ENCODE peak calls at places on chromosome 20, in eight cellular contexts. C, X, F, E, V, G, S and D are unnamed samples.

GRCh38 chr20:16273812-16274560 is 299.3 kb downstream of the KIF16B start:
- DNase-seq in G (no peak), V (no peak), C (no peak), E (no peak), S (no peak), X (no peak), F (no peak), D (no peak)

GRCh38 chr20:32282461-32282860 is 5.0 kb downstream of the KIF3B start:
- DNase-seq in V (peak), E (no peak), G (no peak), X (no peak), C (no peak), F (no peak), S (no peak), D (no peak)

GRCh38 chr20:5650191-5650691 is 100.0 kb upstream of the SHLD1 start:
- DNase-seq in S (no peak), X (no peak), G (peak), F (no peak), V (peak), E (no peak), C (no peak), D (no peak)

GRCh38 chr20:41329435-41330342 is 10.9 kb upstream of the LPIN3 start:
- DNase-seq in E (peak), F (no peak), V (peak), X (no peak), S (peak), G (peak), C (no peak), D (peak)

GRCh38 chr20:19943021-19943659 is 74.0 kb upstream of the NAA20 start:
- DNase-seq in S (peak), F (no peak), X (no peak), G (no peak), E (no peak), C (peak), V (no peak), D (no peak)

GRCh38 chr20:62977613-62978558 is 25.4 kb downstream of the SLC17A9 start:
- DNase-seq in X (no peak), E (no peak), F (no peak), S (no peak), G (peak), V (no peak), C (no peak), D (peak)

GRCh38 chr20:45926731-45927070 is 7.8 kb upstream of the PCIF1 start:
- DNase-seq in V (no peak), S (no peak), F (no peak), G (no peak), X (no peak), C (no peak), E (no peak), D (no peak)

GRCh38 chr20:51457281-51457932 is 85.1 kb downstream of the NFATC2 start:
- DNase-seq in C (no peak), V (peak), G (no peak), S (peak), X (no peak), E (peak), F (no peak), D (peak)

GRCh38 chr20:40719330-40719729 is 30.3 kb upstream of the MAFB start:
- DNase-seq in E (no peak), F (no peak), C (no peak), X (no peak), G (no peak), S (no peak), V (no peak), D (no peak)

GRCh38 chr20:63744574-63745423 is 5.2 kb downstream of the SLC2A4RG start:
- DNase-seq in F (no peak), X (no peak), V (no peak), G (no peak), C (no peak), S (no peak), E (no peak), D (peak)

GRCh38 chr20:5786930-5787826 is 37.0 kb downstream of the SHLD1 start:
- DNase-seq in S (no peak), E (peak), C (no peak), F (no peak), G (no peak), V (no peak), X (no peak), D (no peak)

GRCh38 chr20:46114449-46114848 is 3.7 kb upstream of the CD40 start:
- DNase-seq in E (no peak), X (no peak), C (no peak), V (peak), F (no peak), G (no peak), S (no peak), D (no peak)

GRCh38 chr20:19594896-19595295 is 163.2 kb upstream of the RIN2 start:
- DNase-seq in S (no peak), F (no peak), E (no peak), G (no peak), C (no peak), V (no peak), X (no peak), D (no peak)

GRCh38 chr20:19564261-19564660 is 193.8 kb upstream of the RIN2 start:
- DNase-seq in V (no peak), F (no peak), E (no peak), C (no peak), X (no peak), S (no peak), G (no peak), D (no peak)

GRCh38 chr20:33576432-33576883 is 85.7 kb upstream of the C20orf144 start:
- DNase-seq in E (no peak), G (no peak), C (no peak), V (no peak), S (no peak), F (no peak), X (no peak), D (no peak)

GRCh38 chr20:43752561-43753301 is 25.9 kb upstream of the GTSF1L start:
- DNase-seq in G (peak), X (no peak), E (no peak), C (no peak), S (peak), V (no peak), F (no peak), D (peak)

GRCh38 chr20:56513807-56514150 is 10.8 kb upstream of the FAM209A start:
- DNase-seq in E (no peak), X (no peak), G (no peak), V (peak), F (no peak), S (no peak), C (no peak), D (no peak)

GRCh38 chr20:61871913-61872312 is 193.8 kb downstream of the TAF4 start:
- DNase-seq in F (no peak), X (no peak), V (no peak), S (no peak), C (no peak), E (no peak), G (no peak), D (no peak)

GRCh38 chr20:15740046-15740775 is 833.0 kb downstream of the KIF16B start:
- DNase-seq in C (no peak), G (no peak), E (no peak), S (no peak), F (no peak), V (no peak), X (no peak), D (no peak)

GRCh38 chr20:47956261-47956995 is 171.1 kb upstream of the SULF2 start:
- DNase-seq in S (no peak), F (no peak), C (no peak), X (no peak), G (no peak), E (no peak), V (no peak), D (no peak)

GRCh38 chr20:43579861-43580793 is 10.6 kb upstream of the IFT52 start:
- DNase-seq in E (no peak), C (no peak), F (no peak), X (no peak), G (no peak), S (no peak), V (peak), D (peak)

GRCh38 chr20:54321688-54322087 is 113.8 kb downstream of the PFDN4 start:
- DNase-seq in E (no peak), G (no peak), F (no peak), C (no peak), S (no peak), V (no peak), X (no peak), D (no peak)

GRCh38 chr20:9066196-9066595 is 2.7 kb upstream of the PLCB4 start:
- DNase-seq in V (no peak), F (no peak), S (no peak), G (no peak), C (no peak), X (no peak), E (no peak), D (no peak)

GRCh38 chr20:47188540-47188939 is 168.0 kb downstream of the ZMYND8 start:
- DNase-seq in X (no peak), G (no peak), V (no peak), F (no peak), E (no peak), S (no peak), C (no peak), D (no peak)

GRCh38 chr20:62831854-62832211 is 15.0 kb downstream of the COL9A3 start:
- DNase-seq in G (no peak), E (no peak), V (no peak), C (no peak), F (no peak), X (no peak), S (no peak), D (peak)

GRCh38 chr20:40414843-40415615 is 274.0 kb downstream of the MAFB start:
- DNase-seq in V (no peak), E (no peak), F (no peak), X (no peak), S (no peak), C (peak), G (no peak), D (no peak)

GRCh38 chr20:64137598-64138031 is 26.6 kb upstream of the MYT1 start:
- DNase-seq in C (no peak), F (no peak), S (no peak), X (peak), V (peak), G (no peak), E (no peak), D (peak)

GRCh38 chr20:32457476-32457986 is 99.4 kb downstream of the ASXL1 start:
- DNase-seq in C (no peak), X (peak), V (no peak), G (peak), S (no peak), E (peak), F (peak), D (no peak)

GRCh38 chr20:50642288-50642803 is 49.0 kb downstream of the RIPOR3 start:
- DNase-seq in G (no peak), S (no peak), X (no peak), V (no peak), E (no peak), F (no peak), C (no peak), D (no peak)

GRCh38 chr20:56443654-56444540 is 24.5 kb upstream of the RTF2 start:
- DNase-seq in G (no peak), V (peak), S (no peak), F (no peak), C (no peak), E (peak), X (no peak), D (no peak)

GRCh38 chr20:34089655-34090324 is 22.3 kb downstream of the EIF2S2 start:
- DNase-seq in X (no peak), S (no peak), G (no peak), F (no peak), V (no peak), E (no peak), C (no peak), D (no peak)

GRCh38 chr20:62493253-62493885 is 17.6 kb upstream of the GATA5 start:
- DNase-seq in X (no peak), G (no peak), V (no peak), E (no peak), C (no peak), S (no peak), F (no peak), D (no peak)

GRCh38 chr20:44412402-44413144 is 57.1 kb downstream of the HNF4A start:
- DNase-seq in S (no peak), E (no peak), C (no peak), G (no peak), X (no peak), V (no peak), F (no peak), D (no peak)

GRCh38 chr20:58639182-58640146 is 11.6 kb upstream of the STX16 start:
- DNase-seq in C (no peak), X (no peak), G (no peak), F (peak), S (no peak), E (no peak), V (no peak), D (no peak)
- TF ChIP-seq CTCF in C (no peak), X (no peak), G (no peak), F (no peak), S (no peak), E (no peak), V (no peak), D (no peak)

GRCh38 chr20:462199-462991 is at the start of gene TBC1D20:
- DNase-seq in G (peak), X (peak), C (peak), F (peak), S (peak), V (peak), E (peak), D (peak)
- TF ChIP-seq CTCF in G (peak), X (no peak), C (no peak), F (peak), S (no peak), V (no peak), E (no peak), D (no peak)

GRCh38 chr20:37755665-37756064 is 61.8 kb downstream of the CTNNBL1 start:
- DNase-seq in C (no peak), F (no peak), G (no peak), V (no peak), E (no peak), S (no peak), X (no peak), D (no peak)

GRCh38 chr20:37756234-37756633 is 62.4 kb downstream of the CTNNBL1 start:
- DNase-seq in V (no peak), E (no peak), C (no peak), S (no peak), F (no peak), G (no peak), X (no peak), D (no peak)

GRCh38 chr20:37758332-37758731 is 64.5 kb downstream of the CTNNBL1 start:
- DNase-seq in F (no peak), G (no peak), E (no peak), X (no peak), V (no peak), S (no peak), C (no peak), D (no peak)

GRCh38 chr20:37759761-37760209 is 66.0 kb downstream of the CTNNBL1 start:
- DNase-seq in V (no peak), E (no peak), F (no peak), G (no peak), X (no peak), S (no peak), C (no peak), D (no peak)

DNA sequence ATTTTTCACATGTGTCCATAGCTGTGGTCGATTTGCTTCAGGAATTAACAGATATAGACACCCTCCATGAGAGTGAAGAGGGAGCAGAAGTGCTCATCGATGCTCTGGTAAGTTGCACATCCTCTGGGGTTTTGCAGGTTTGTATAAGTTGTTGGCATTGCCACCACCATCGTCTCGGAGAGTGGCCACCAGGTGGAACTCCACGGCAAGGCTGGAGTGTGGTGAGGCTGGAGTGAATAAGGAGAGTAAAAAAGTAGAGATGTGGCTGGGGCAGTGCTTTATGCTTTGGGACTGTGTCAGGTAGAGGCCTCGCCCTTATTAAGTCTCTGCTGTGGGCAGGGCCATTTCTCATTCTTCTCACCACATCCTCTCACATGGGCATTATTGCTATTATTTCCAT is 63.7 kb downstream of the CTNNBL1 start:
- DNase-seq in V (no peak), S (no peak), X (no peak), F (no peak), E (no peak), G (no peak), C (no peak), D (no peak)
- TF ChIP-seq CTCF in V (no peak), S (no peak), X (no peak), F (peak), E (no peak), G (no peak), C (no peak), D (no peak)

DNA sequence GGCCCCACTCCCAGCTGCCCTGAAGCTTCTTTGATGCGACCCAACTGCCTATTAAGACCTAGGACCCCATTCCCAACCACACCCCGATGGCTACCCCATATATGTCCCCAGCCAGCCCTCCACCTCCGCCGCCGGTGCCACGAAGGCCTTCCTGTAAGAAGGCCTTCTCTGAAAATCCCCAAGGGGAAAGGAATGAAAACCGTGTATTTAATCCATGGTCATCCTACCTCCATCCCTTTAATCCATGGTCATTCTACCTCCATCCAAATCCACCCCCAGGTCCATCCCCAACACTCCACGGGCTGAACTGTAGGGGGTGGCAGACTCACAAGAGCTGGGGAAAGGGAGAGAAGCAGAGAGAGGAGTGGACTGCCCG is 545 bp upstream of the VSX1 start:
- DNase-seq in S (no peak), G (no peak), V (no peak), F (peak), E (no peak), C (no peak), X (no peak), D (no peak)
- TF ChIP-seq CTCF in S (no peak), G (no peak), V (no peak), F (no peak), E (no peak), C (no peak), X (no peak), D (no peak)